ENCODE peak calls at places on chromosomes 4 and X, in ten cellular contexts. One of them, this sample, is unnamed.

GRCh38 chr4:56603297-56603696 is 77.8 kb downstream of the HOPX start:
- DNase-seq in epithelial cell of esophagus: no peak
- DNase-seq in A549: no peak
- DNase-seq in activated naive CD4-positive, alpha-beta T cell: no peak
- DNase-seq in fibroblast of lung: no peak
- DNase-seq in cardiac fibroblast: no peak
- DNase-seq in astrocyte of the spinal cord: no peak
- DNase-seq in stimulated activated CD8-positive, alpha-beta memory T cell treated with anti-CD3 and anti-CD28 coated beads, Interleukin-4, amount 100 ng/mL, for 48 hours: no peak
- DNase-seq in suprapubic skin: no peak
- DNase-seq in HS-5: no peak
- DNase-seq in this sample: no peak

GRCh38 chr4:56705870-56706400 is 24.8 kb upstream of the HOPX start:
- DNase-seq in epithelial cell of esophagus: no peak
- DNase-seq in A549: no peak
- DNase-seq in activated naive CD4-positive, alpha-beta T cell: no peak
- DNase-seq in fibroblast of lung: no peak
- DNase-seq in cardiac fibroblast: no peak
- DNase-seq in astrocyte of the spinal cord: no peak
- DNase-seq in stimulated activated CD8-positive, alpha-beta memory T cell treated with anti-CD3 and anti-CD28 coated beads, Interleukin-4, amount 100 ng/mL, for 48 hours: no peak
- DNase-seq in suprapubic skin: no peak
- DNase-seq in HS-5: no peak
- DNase-seq in this sample: no peak

GRCh38 chrX:27728291-27728690 is 79.5 kb upstream of the MAGEB10 start:
- DNase-seq in epithelial cell of esophagus: peak; percentile 62
- DNase-seq in A549: peak; percentile 2
- DNase-seq in activated naive CD4-positive, alpha-beta T cell: no peak
- DNase-seq in fibroblast of lung: peak; percentile 66
- DNase-seq in cardiac fibroblast: peak; percentile 63
- DNase-seq in astrocyte of the spinal cord: peak; percentile 73
- DNase-seq in stimulated activated CD8-positive, alpha-beta memory T cell treated with anti-CD3 and anti-CD28 coated beads, Interleukin-4, amount 100 ng/mL, for 48 hours: no peak
- DNase-seq in suprapubic skin: no peak
- DNase-seq in HS-5: peak; percentile 11
- DNase-seq in this sample: no peak

GRCh38 chr4:113114884-113115283 is 65.4 kb downstream of the ANK2 start:
- DNase-seq in epithelial cell of esophagus: no peak
- DNase-seq in A549: no peak
- DNase-seq in activated naive CD4-positive, alpha-beta T cell: no peak
- DNase-seq in fibroblast of lung: no peak
- DNase-seq in cardiac fibroblast: no peak
- DNase-seq in astrocyte of the spinal cord: no peak
- DNase-seq in stimulated activated CD8-positive, alpha-beta memory T cell treated with anti-CD3 and anti-CD28 coated beads, Interleukin-4, amount 100 ng/mL, for 48 hours: no peak
- DNase-seq in suprapubic skin: no peak
- DNase-seq in HS-5: no peak
- DNase-seq in this sample: no peak

GRCh38 chr4:140609548-140610425 is 41.0 kb upstream of the UCP1 start:
- DNase-seq in epithelial cell of esophagus: peak; percentile 48
- DNase-seq in A549: peak; percentile 42
- DNase-seq in activated naive CD4-positive, alpha-beta T cell: no peak
- DNase-seq in fibroblast of lung: peak; percentile 69
- DNase-seq in cardiac fibroblast: peak; percentile 70
- DNase-seq in astrocyte of the spinal cord: peak; percentile 61
- DNase-seq in stimulated activated CD8-positive, alpha-beta memory T cell treated with anti-CD3 and anti-CD28 coated beads, Interleukin-4, amount 100 ng/mL, for 48 hours: no peak
- DNase-seq in suprapubic skin: no peak
- DNase-seq in HS-5: peak; percentile 24
- DNase-seq in this sample: peak; percentile 34

GRCh38 chrX:85851418-85851817 is 195.9 kb downstream of the CHM start:
- DNase-seq in epithelial cell of esophagus: peak; percentile 40
- DNase-seq in A549: peak; percentile 34
- DNase-seq in activated naive CD4-positive, alpha-beta T cell: no peak
- DNase-seq in fibroblast of lung: peak; percentile 3
- DNase-seq in cardiac fibroblast: peak; percentile 11
- DNase-seq in astrocyte of the spinal cord: no peak
- DNase-seq in stimulated activated CD8-positive, alpha-beta memory T cell treated with anti-CD3 and anti-CD28 coated beads, Interleukin-4, amount 100 ng/mL, for 48 hours: no peak
- DNase-seq in suprapubic skin: no peak
- DNase-seq in HS-5: no peak
- DNase-seq in this sample: no peak

GRCh38 chrX:108399427-108400165 is 38.6 kb downstream of the COL4A6 start:
- DNase-seq in epithelial cell of esophagus: peak; percentile 84
- DNase-seq in A549: peak; percentile 44
- DNase-seq in activated naive CD4-positive, alpha-beta T cell: no peak
- DNase-seq in fibroblast of lung: peak; percentile 35
- DNase-seq in cardiac fibroblast: peak; percentile 66
- DNase-seq in astrocyte of the spinal cord: no peak
- DNase-seq in stimulated activated CD8-positive, alpha-beta memory T cell treated with anti-CD3 and anti-CD28 coated beads, Interleukin-4, amount 100 ng/mL, for 48 hours: no peak
- DNase-seq in suprapubic skin: no peak
- DNase-seq in HS-5: no peak
- DNase-seq in this sample: no peak

GRCh38 chrX:139203681-139204575 is 326.6 kb upstream of the F9 start:
- DNase-seq in epithelial cell of esophagus: peak; percentile 30
- DNase-seq in A549: no peak
- DNase-seq in activated naive CD4-positive, alpha-beta T cell: no peak
- DNase-seq in fibroblast of lung: no peak
- DNase-seq in cardiac fibroblast: no peak
- DNase-seq in astrocyte of the spinal cord: no peak
- DNase-seq in stimulated activated CD8-positive, alpha-beta memory T cell treated with anti-CD3 and anti-CD28 coated beads, Interleukin-4, amount 100 ng/mL, for 48 hours: peak; percentile 23
- DNase-seq in suprapubic skin: no peak
- DNase-seq in HS-5: no peak
- DNase-seq in this sample: no peak

GRCh38 chr4:83599183-83599582 is 63.3 kb downstream of the GPAT3 start:
- DNase-seq in epithelial cell of esophagus: peak; percentile 72
- DNase-seq in A549: peak; percentile 46
- DNase-seq in activated naive CD4-positive, alpha-beta T cell: no peak
- DNase-seq in fibroblast of lung: peak; percentile 72
- DNase-seq in cardiac fibroblast: peak; percentile 68
- DNase-seq in astrocyte of the spinal cord: peak; percentile 49
- DNase-seq in stimulated activated CD8-positive, alpha-beta memory T cell treated with anti-CD3 and anti-CD28 coated beads, Interleukin-4, amount 100 ng/mL, for 48 hours: no peak
- DNase-seq in suprapubic skin: no peak
- DNase-seq in HS-5: peak; percentile 14
- DNase-seq in this sample: no peak

GRCh38 chr4:152678841-152679240 is 956 bp downstream of the TMEM154 start:
- DNase-seq in epithelial cell of esophagus: peak; percentile 37
- DNase-seq in A549: no peak
- DNase-seq in activated naive CD4-positive, alpha-beta T cell: no peak
- DNase-seq in fibroblast of lung: no peak
- DNase-seq in cardiac fibroblast: peak; percentile 3
- DNase-seq in astrocyte of the spinal cord: no peak
- DNase-seq in stimulated activated CD8-positive, alpha-beta memory T cell treated with anti-CD3 and anti-CD28 coated beads, Interleukin-4, amount 100 ng/mL, for 48 hours: no peak
- DNase-seq in suprapubic skin: no peak
- DNase-seq in HS-5: no peak
- DNase-seq in this sample: no peak

GRCh38 chr4:138869631-138870030 is 145.9 kb upstream of the NOCT start:
- DNase-seq in epithelial cell of esophagus: no peak
- DNase-seq in A549: no peak
- DNase-seq in activated naive CD4-positive, alpha-beta T cell: no peak
- DNase-seq in fibroblast of lung: no peak
- DNase-seq in cardiac fibroblast: no peak
- DNase-seq in astrocyte of the spinal cord: no peak
- DNase-seq in stimulated activated CD8-positive, alpha-beta memory T cell treated with anti-CD3 and anti-CD28 coated beads, Interleukin-4, amount 100 ng/mL, for 48 hours: no peak
- DNase-seq in suprapubic skin: no peak
- DNase-seq in HS-5: no peak
- DNase-seq in this sample: no peak

GRCh38 chr4:80243274-80244018 is 23.0 kb upstream of the FGF5 start:
- DNase-seq in epithelial cell of esophagus: no peak
- DNase-seq in A549: no peak
- DNase-seq in activated naive CD4-positive, alpha-beta T cell: no peak
- DNase-seq in fibroblast of lung: no peak
- DNase-seq in cardiac fibroblast: no peak
- DNase-seq in astrocyte of the spinal cord: no peak
- DNase-seq in stimulated activated CD8-positive, alpha-beta memory T cell treated with anti-CD3 and anti-CD28 coated beads, Interleukin-4, amount 100 ng/mL, for 48 hours: no peak
- DNase-seq in suprapubic skin: no peak
- DNase-seq in HS-5: no peak
- DNase-seq in this sample: no peak

GRCh38 chr4:36020351-36020750 is 224.0 kb downstream of the ARAP2 start:
- DNase-seq in epithelial cell of esophagus: peak; percentile 52
- DNase-seq in A549: no peak
- DNase-seq in activated naive CD4-positive, alpha-beta T cell: no peak
- DNase-seq in fibroblast of lung: no peak
- DNase-seq in cardiac fibroblast: no peak
- DNase-seq in astrocyte of the spinal cord: no peak
- DNase-seq in stimulated activated CD8-positive, alpha-beta memory T cell treated with anti-CD3 and anti-CD28 coated beads, Interleukin-4, amount 100 ng/mL, for 48 hours: no peak
- DNase-seq in suprapubic skin: no peak
- DNase-seq in HS-5: no peak
- DNase-seq in this sample: no peak